ENCODE peak calls at places on chromosomes 12 and 14, in five cellular contexts. L, Q, U, A and N are unnamed samples.

GRCh38 chr14:79840068-79840467 is 371.2 kb downstream of the DIO2 start:
- DNase-seq in U (no peak), L (peak), A (no peak), Q (no peak), N (no peak)

GRCh38 chr12:63989301-63989845 is 144.9 kb downstream of the SRGAP1 start:
- DNase-seq in L (peak), Q (peak), A (no peak), U (no peak), N (no peak)

GRCh38 chr12:93979189-93979588 is 169.2 kb upstream of the PLXNC1 start:
- DNase-seq in U (peak), A (peak), Q (peak), L (peak), N (peak)

GRCh38 chr12:84305144-84305543 is 607.5 kb downstream of the SLC6A15 start:
- DNase-seq in L (no peak), Q (no peak), U (no peak), A (no peak), N (no peak)

GRCh38 chr12:43292699-43293098 is 259.3 kb downstream of the ADAMTS20 start:
- DNase-seq in A (no peak), L (peak), Q (peak), U (no peak), N (no peak)

GRCh38 chr12:62976110-62976640 is 41.2 kb upstream of the PPM1H start:
- DNase-seq in A (no peak), U (no peak), Q (no peak), L (peak), N (no peak)

GRCh38 chr12:32139064-32139421 is 32.4 kb downstream of the BICD1 start:
- DNase-seq in A (peak), L (peak), Q (peak), U (no peak), N (peak)

GRCh38 chr14:89502966-89503365 is 85.9 kb upstream of the FOXN3 start:
- DNase-seq in L (no peak), U (no peak), A (no peak), Q (no peak), N (no peak)

GRCh38 chr12:62834971-62835547 is 99.9 kb downstream of the PPM1H start:
- DNase-seq in U (no peak), L (peak), Q (peak), A (no peak), N (no peak)

GRCh38 chr12:18750087-18750486 is 12.2 kb downstream of the CAPZA3 start:
- DNase-seq in A (peak), L (peak), Q (peak), U (no peak), N (no peak)

GRCh38 chr14:59829941-59830734 is 40.4 kb downstream of the RTN1 start:
- DNase-seq in Q (peak), L (peak), U (no peak), A (no peak), N (no peak)

GRCh38 chr14:104291123-104292000 is 153.0 kb downstream of the KIF26A start:
- DNase-seq in A (no peak), U (no peak), Q (no peak), L (no peak), N (no peak)

GRCh38 chr12:72586456-72586855 is 314.3 kb downstream of the TRHDE start:
- DNase-seq in U (no peak), L (no peak), Q (no peak), A (no peak), N (no peak)

GRCh38 chr12:32535260-32535999 is 136.1 kb downstream of the FGD4 start:
- DNase-seq in L (peak), A (peak), Q (peak), U (no peak), N (no peak)

GRCh38 chr12:6084261-6084968 is 40.1 kb downstream of the VWF start:
- DNase-seq in A (peak), L (peak), U (no peak), Q (peak), N (no peak)

GRCh38 chr12:12176402-12176801 is 90.4 kb downstream of the LRP6 start:
- DNase-seq in Q (no peak), U (no peak), L (no peak), A (no peak), N (no peak)

GRCh38 chr14:98210045-98210678 is 1061.8 kb downstream of the BCL11B start:
- DNase-seq in Q (no peak), L (no peak), U (no peak), A (no peak), N (no peak)

GRCh38 chr14:105315941-105316562 is 1.5 kb downstream of the PACS2 start:
- DNase-seq in Q (no peak), A (no peak), U (no peak), L (no peak), N (no peak)

GRCh38 chr12:45401008-45401407 is 185.1 kb downstream of the ANO6 start:
- DNase-seq in A (no peak), Q (no peak), L (no peak), U (no peak), N (no peak)

GRCh38 chr12:40312196-40312595 is 87.4 kb downstream of the LRRK2 start:
- DNase-seq in U (no peak), L (no peak), A (no peak), Q (no peak), N (no peak)

GRCh38 chr12:131783915-131784541 is 44.2 kb upstream of the MMP17 start:
- DNase-seq in Q (peak), L (peak), U (no peak), A (no peak), N (no peak)

GRCh38 chr14:22391908-22392307 is 197.1 kb downstream of the DAD1 start:
- DNase-seq in L (peak), Q (peak), A (peak), U (no peak), N (peak)

GRCh38 chr14:72616294-72616693 is 277.6 kb downstream of the DPF3 start:
- DNase-seq in Q (peak), L (peak), U (no peak), A (peak), N (no peak)

GRCh38 chr14:20772650-20773049 is 4.4 kb downstream of the EDDM3B start:
- DNase-seq in U (no peak), Q (no peak), A (no peak), L (no peak), N (no peak)

GRCh38 chr14:77979666-77980351 is 179.9 kb downstream of the ADCK1 start:
- DNase-seq in A (no peak), Q (no peak), U (no peak), L (peak), N (no peak)

GRCh38 chr12:9335867-9336266 is 127.7 kb upstream of the PZP start:
- DNase-seq in U (no peak), L (no peak), A (no peak), Q (no peak), N (no peak)

GRCh38 chr14:97246648-97247047 is 449.5 kb downstream of the VRK1 start:
- DNase-seq in Q (no peak), L (no peak), A (no peak), U (no peak), N (no peak)

GRCh38 chr14:51938137-51938536 is 51.2 kb upstream of the RTRAF start:
- DNase-seq in U (no peak), L (peak), Q (peak), A (no peak), N (no peak)

GRCh38 chr12:8912910-8913309 is 1.4 kb upstream of the PHC1 start:
- DNase-seq in L (peak), Q (no peak), U (no peak), A (peak), N (no peak)

GRCh38 chr12:111029305-111029704 is 108.9 kb upstream of the MYL2 start:
- DNase-seq in A (no peak), L (no peak), U (no peak), Q (no peak), N (no peak)

GRCh38 chr14:30179381-30180130 is 251.9 kb upstream of the PRKD1 start:
- DNase-seq in L (peak), A (no peak), Q (peak), U (no peak), N (no peak)

GRCh38 chr14:59332727-59333126 is 132.5 kb downstream of the GPR135 start:
- DNase-seq in A (peak), L (peak), U (no peak), Q (peak), N (no peak)

GRCh38 chr12:94071258-94071657 is 77.1 kb upstream of the PLXNC1 start:
- DNase-seq in U (no peak), Q (no peak), L (no peak), A (no peak), N (no peak)

GRCh38 chr14:36582874-36583241 is 444 bp upstream of the NKX2-8 start:
- DNase-seq in A (no peak), Q (no peak), U (no peak), L (no peak), N (no peak)

GRCh38 chr14:36580141-36580855 is 2.1 kb downstream of the NKX2-8 start:
- DNase-seq in U (no peak), L (no peak), Q (no peak), A (no peak), N (no peak)

GRCh38 chr14:36580856-36581831 is 1.3 kb downstream of the NKX2-8 start:
- DNase-seq in A (peak), U (no peak), Q (peak), L (peak), N (no peak)

GRCh38 chr14:36583242-36584166 is 1.1 kb upstream of the NKX2-8 start:
- DNase-seq in A (no peak), L (no peak), Q (no peak), U (no peak), N (no peak)

DNA sequence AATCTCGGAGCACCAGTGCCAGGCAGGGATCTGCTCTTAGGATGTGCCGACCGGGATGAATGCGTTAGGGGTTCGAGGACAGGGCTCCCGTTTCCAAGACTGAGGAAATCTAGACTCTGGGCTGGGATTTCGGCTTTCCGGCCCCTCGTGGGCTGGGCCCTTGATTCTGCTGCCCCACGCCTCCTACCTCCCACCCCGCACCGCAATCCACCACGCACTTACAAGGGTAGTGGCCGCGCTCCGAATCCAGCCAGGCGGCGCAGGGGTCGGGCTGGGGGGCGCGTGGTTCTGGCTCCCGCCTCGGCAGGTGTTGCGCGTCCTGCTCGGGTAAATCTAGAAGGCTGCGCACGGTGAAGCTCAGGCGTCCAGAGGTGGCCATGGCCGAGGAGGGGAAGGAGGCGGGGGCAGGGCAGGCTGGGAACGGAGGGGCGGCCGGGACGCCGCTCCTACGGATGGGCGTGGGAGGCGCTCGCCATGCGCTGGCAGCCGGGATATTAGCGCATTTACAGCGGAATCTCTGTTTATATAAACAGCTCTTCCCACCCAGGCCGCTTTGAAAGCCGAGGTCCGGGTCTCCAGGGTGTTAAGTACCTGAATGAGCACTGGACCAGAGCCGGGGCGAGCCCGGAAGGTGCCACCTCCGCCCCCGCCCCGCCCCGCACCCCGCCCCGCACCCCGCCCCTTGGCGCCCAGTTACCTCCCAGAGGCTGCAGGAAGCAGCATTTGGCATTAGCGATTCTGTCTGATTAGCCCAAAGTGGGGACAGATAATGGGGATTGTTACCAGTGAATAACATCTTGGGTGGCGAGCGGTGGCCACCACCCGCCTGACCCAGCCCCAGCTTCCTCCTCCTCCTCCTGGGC is at the start of gene NKX2-8:
- DNase-seq in Q (no peak), L (no peak), U (no peak), A (peak), N (no peak)
- H3K4me3 ChIP-seq in Q (peak), L (peak), U (peak), A (peak), N (no peak)

GRCh38 chr12:2739832-2740641 is 54.7 kb upstream of the FKBP4 start:
- DNase-seq in U (no peak), A (peak), L (peak), Q (peak), N (no peak)
- TF ChIP-seq CTCF in U (peak), A (peak), L (peak), Q (peak), N (peak)

GRCh38 chr12:102512523-102512922 is 32.2 kb upstream of the IGF1 start:
- DNase-seq in Q (no peak), L (no peak), U (no peak), A (no peak), N (no peak)

GRCh38 chr12:102508052-102508451 is 27.7 kb upstream of the IGF1 start:
- DNase-seq in Q (no peak), A (no peak), U (no peak), L (no peak), N (no peak)

GRCh38 chr12:102510031-102510430 is 29.7 kb upstream of the IGF1 start:
- DNase-seq in Q (no peak), U (no peak), A (no peak), L (no peak), N (no peak)

GRCh38 chr12:102511575-102511974 is 31.2 kb upstream of the IGF1 start:
- DNase-seq in U (no peak), Q (no peak), A (no peak), L (no peak), N (no peak)

GRCh38 chr12:102510463-102510862 is 30.1 kb upstream of the IGF1 start:
- DNase-seq in L (no peak), U (no peak), Q (no peak), A (no peak), N (no peak)
- H3K4me3 ChIP-seq in L (no peak), U (no peak), Q (no peak), A (no peak), N (no peak)

GRCh38 chr12:4115570-4115969 is 158.0 kb upstream of the CCND2 start:
- DNase-seq in A (no peak), Q (no peak), U (no peak), L (no peak), N (no peak)
- TF ChIP-seq CTCF in A (no peak), Q (no peak), U (no peak), L (no peak), N (no peak)

DNA sequence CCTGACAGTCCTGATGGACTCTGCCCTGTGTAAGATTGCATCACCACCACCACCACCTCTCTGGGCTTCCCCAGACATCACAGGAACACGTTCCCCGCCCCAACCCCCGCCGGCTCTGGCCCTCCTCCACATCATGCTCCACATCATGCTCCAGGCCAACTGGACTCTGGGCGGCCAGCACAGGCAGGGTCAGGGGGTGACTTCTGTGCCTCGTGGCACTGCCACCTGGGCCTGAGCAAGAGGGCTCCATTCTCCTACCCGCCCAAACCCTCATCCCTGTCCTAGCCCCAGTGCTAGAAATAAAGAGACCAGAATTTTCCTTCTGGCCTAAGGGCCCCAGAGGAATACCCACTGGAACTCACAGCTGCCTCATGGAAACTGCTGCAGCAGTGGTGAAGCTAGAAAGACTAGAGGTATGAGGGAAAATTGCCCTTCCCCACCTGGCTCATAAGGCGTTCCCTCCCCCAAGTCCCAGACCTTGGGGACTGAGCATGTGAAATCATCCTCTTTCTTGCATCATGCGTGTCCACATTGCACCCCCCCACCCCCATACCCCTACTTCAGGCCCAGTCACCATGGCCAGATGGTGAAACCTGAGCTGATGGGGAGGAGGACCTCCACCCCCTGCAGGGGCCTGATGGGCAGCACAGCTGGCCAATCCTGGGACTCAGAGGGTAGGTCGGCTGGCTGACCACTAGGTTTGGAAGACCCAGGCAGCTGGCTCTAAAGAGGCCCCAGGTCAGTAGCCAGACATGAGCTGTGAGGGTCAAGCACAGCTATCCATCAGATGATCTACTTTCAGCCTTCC is at the start of gene INHBE:
- DNase-seq in Q (peak), A (peak), L (peak), U (no peak), N (no peak)
- H3K4me3 ChIP-seq in Q (no peak), A (no peak), L (no peak), U (no peak), N (peak)

GRCh38 chr12:50212071-50212467 is 44.9 kb upstream of the CERS5 start:
- DNase-seq in A (no peak), Q (no peak), L (no peak), U (no peak), N (no peak)

GRCh38 chr12:50214018-50214417 is 46.8 kb upstream of the CERS5 start:
- DNase-seq in L (no peak), A (no peak), Q (no peak), U (no peak), N (no peak)

GRCh38 chr12:50213439-50213838 is 46.3 kb upstream of the CERS5 start:
- DNase-seq in L (no peak), Q (no peak), A (no peak), U (no peak), N (no peak)

GRCh38 chr12:50215033-50215432 is 47.9 kb upstream of the CERS5 start:
- DNase-seq in Q (peak), A (no peak), U (no peak), L (peak), N (no peak)

DNA sequence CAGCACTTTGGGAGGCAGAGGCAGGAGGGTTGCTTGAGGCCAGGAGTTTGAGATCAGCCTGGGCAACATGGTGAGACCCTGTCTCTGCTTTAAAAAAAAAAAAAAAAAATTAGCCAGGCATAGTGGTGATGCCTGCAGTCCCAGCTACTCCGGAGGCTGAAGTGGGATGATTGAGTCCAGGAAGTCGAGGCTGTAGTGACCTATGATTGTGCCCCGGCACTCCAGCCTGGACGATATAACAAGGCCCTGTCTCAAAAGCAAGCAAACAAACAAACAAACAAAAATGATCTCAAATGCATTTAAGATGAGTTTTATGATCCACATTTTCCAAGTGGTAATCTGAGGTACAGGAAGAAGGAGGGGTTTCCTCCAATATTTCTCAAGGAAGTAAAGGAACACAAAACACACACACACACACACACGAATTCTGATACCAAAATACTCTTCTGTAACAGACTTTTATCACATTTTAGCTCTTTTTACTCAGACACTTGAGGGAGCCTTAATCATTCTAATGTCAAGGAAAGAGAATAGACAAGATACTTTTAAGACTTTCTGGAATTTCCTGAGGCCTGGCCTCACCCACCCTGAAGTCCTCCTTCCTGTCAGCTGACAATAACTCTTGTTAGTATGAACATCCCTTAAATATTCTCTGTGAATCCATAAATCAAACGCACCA is 44.4 kb upstream of the CERS5 start:
- DNase-seq in U (no peak), A (no peak), L (peak), Q (peak), N (no peak)
- TF ChIP-seq CTCF in U (no peak), A (peak), L (no peak), Q (no peak), N (no peak)

DNA sequence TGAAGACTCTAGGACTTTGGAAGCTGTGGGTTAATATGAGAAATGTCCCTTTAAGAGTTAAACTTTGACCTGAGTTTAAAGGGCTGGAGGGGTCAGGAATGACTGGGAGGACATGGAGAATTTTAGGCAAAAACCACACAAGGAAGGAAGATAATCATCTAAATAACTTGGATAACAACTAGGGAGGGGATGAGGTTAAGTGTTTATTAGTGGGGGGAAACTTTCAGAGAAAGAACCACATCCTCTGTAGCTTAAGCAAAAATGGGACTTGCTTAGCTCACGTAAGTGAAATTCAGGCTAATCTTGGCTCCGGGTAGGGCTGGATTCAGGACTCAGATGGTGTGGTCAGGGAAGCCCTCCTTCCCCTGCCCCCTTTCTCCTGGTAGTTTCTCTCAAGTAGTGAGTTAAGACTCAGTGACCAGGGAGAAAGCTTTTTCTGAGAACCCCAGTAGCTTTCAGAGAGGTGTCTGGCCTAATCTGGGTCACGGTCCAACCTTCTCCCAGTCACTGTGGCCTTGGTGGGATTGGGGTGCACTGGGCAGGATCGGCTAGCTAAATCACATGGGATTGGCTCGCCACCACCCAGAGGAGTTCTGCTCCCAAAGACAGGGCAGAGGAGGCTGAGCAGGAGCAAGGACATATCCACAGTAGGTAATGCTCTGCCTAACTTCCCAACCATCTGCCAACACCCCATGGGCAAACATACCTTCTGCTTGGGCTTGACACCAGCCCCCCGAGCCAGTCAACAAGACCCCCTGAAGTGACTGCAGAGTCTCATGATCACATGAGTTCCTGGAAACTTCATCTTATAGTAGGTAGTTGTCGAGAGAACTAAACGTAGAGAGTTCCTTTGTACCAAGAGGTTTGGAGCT is 52.8 kb downstream of the ARF6 start:
- DNase-seq in Q (no peak), L (no peak), A (no peak), U (no peak), N (no peak)
- H3K4me3 ChIP-seq in Q (no peak), L (no peak), A (no peak), U (no peak), N (no peak)